ENCODE peak calls at places on chromosomes 7 and 10, in seven cellular contexts. One of them, this sample, is unnamed.

GRCh38 chr7:42671627-42672026 is 240.2 kb downstream of the C7orf25 start:
- DNase-seq in bronchial epithelial cell: peak
- DNase-seq in tibial nerve: no peak
- DNase-seq in smooth muscle cell of the brain vasculature: no peak
- DNase-seq in HCEC 1CT: peak
- DNase-seq in mammary epithelial cell: peak
- DNase-seq in HuH-7: no peak
- DNase-seq in this sample: no peak

GRCh38 chr7:38840736-38841460 is 68.1 kb downstream of the VPS41 start:
- DNase-seq in bronchial epithelial cell: peak
- DNase-seq in tibial nerve: no peak
- DNase-seq in smooth muscle cell of the brain vasculature: no peak
- DNase-seq in HCEC 1CT: peak
- DNase-seq in mammary epithelial cell: peak
- DNase-seq in HuH-7: no peak
- DNase-seq in this sample: no peak

GRCh38 chr7:42549866-42550485 is 313.0 kb upstream of the GLI3 start:
- DNase-seq in bronchial epithelial cell: peak
- DNase-seq in tibial nerve: no peak
- DNase-seq in smooth muscle cell of the brain vasculature: no peak
- DNase-seq in HCEC 1CT: no peak
- DNase-seq in mammary epithelial cell: peak
- DNase-seq in HuH-7: no peak
- DNase-seq in this sample: no peak

GRCh38 chr10:132101529-132101928 is 35.8 kb downstream of the JAKMIP3 start:
- DNase-seq in bronchial epithelial cell: no peak
- DNase-seq in tibial nerve: no peak
- DNase-seq in smooth muscle cell of the brain vasculature: no peak
- DNase-seq in HCEC 1CT: no peak
- DNase-seq in mammary epithelial cell: no peak
- DNase-seq in HuH-7: no peak
- DNase-seq in this sample: no peak

GRCh38 chr7:1798191-1798590 is 128.1 kb downstream of the ELFN1 start:
- DNase-seq in bronchial epithelial cell: no peak
- DNase-seq in tibial nerve: no peak
- DNase-seq in smooth muscle cell of the brain vasculature: no peak
- DNase-seq in HCEC 1CT: no peak
- DNase-seq in mammary epithelial cell: no peak
- DNase-seq in HuH-7: no peak
- DNase-seq in this sample: no peak

GRCh38 chr7:140209866-140210609 is 33.3 kb upstream of the KDM7A start:
- DNase-seq in bronchial epithelial cell: no peak
- DNase-seq in tibial nerve: no peak
- DNase-seq in smooth muscle cell of the brain vasculature: no peak
- DNase-seq in HCEC 1CT: no peak
- DNase-seq in mammary epithelial cell: no peak
- DNase-seq in HuH-7: no peak
- DNase-seq in this sample: no peak

GRCh38 chr10:71974489-71975011 is 10.4 kb downstream of the CHST3 start:
- DNase-seq in bronchial epithelial cell: peak
- DNase-seq in tibial nerve: no peak
- DNase-seq in smooth muscle cell of the brain vasculature: no peak
- DNase-seq in HCEC 1CT: peak
- DNase-seq in mammary epithelial cell: peak
- DNase-seq in HuH-7: no peak
- DNase-seq in this sample: peak

GRCh38 chr7:5423844-5424688 is 432 bp upstream of the TNRC18 start:
- DNase-seq in bronchial epithelial cell: peak
- DNase-seq in tibial nerve: peak
- DNase-seq in smooth muscle cell of the brain vasculature: peak
- DNase-seq in HCEC 1CT: peak
- DNase-seq in mammary epithelial cell: peak
- DNase-seq in HuH-7: peak
- DNase-seq in this sample: peak

GRCh38 chr10:111504376-111504775 is 427.5 kb downstream of the ADRA2A start:
- DNase-seq in bronchial epithelial cell: no peak
- DNase-seq in tibial nerve: no peak
- DNase-seq in smooth muscle cell of the brain vasculature: no peak
- DNase-seq in HCEC 1CT: no peak
- DNase-seq in mammary epithelial cell: no peak
- DNase-seq in HuH-7: no peak
- DNase-seq in this sample: no peak

GRCh38 chr7:47571355-47572100 is 10.4 kb downstream of the TNS3 start:
- DNase-seq in bronchial epithelial cell: peak
- DNase-seq in tibial nerve: no peak
- DNase-seq in smooth muscle cell of the brain vasculature: peak
- DNase-seq in HCEC 1CT: no peak
- DNase-seq in mammary epithelial cell: peak
- DNase-seq in HuH-7: no peak
- DNase-seq in this sample: peak

GRCh38 chr10:132899054-132899750 is 43.2 kb downstream of the CFAP46 start:
- DNase-seq in bronchial epithelial cell: no peak
- DNase-seq in tibial nerve: no peak
- DNase-seq in smooth muscle cell of the brain vasculature: no peak
- DNase-seq in HCEC 1CT: no peak
- DNase-seq in mammary epithelial cell: no peak
- DNase-seq in HuH-7: no peak
- DNase-seq in this sample: no peak

GRCh38 chr7:65390588-65390987 is 16.9 kb downstream of the ZNF92 start:
- DNase-seq in bronchial epithelial cell: no peak
- DNase-seq in tibial nerve: no peak
- DNase-seq in smooth muscle cell of the brain vasculature: no peak
- DNase-seq in HCEC 1CT: no peak
- DNase-seq in mammary epithelial cell: no peak
- DNase-seq in HuH-7: peak
- DNase-seq in this sample: no peak

GRCh38 chr7:77995717-77996116 is 197.1 kb downstream of the PHTF2 start:
- DNase-seq in bronchial epithelial cell: no peak
- DNase-seq in tibial nerve: no peak
- DNase-seq in smooth muscle cell of the brain vasculature: no peak
- DNase-seq in HCEC 1CT: no peak
- DNase-seq in mammary epithelial cell: no peak
- DNase-seq in HuH-7: no peak
- DNase-seq in this sample: no peak

GRCh38 chr10:110274629-110275028 is 30.1 kb downstream of the SMNDC1 start:
- DNase-seq in bronchial epithelial cell: no peak
- DNase-seq in tibial nerve: no peak
- DNase-seq in smooth muscle cell of the brain vasculature: no peak
- DNase-seq in HCEC 1CT: no peak
- DNase-seq in mammary epithelial cell: no peak
- DNase-seq in HuH-7: no peak
- DNase-seq in this sample: no peak

GRCh38 chr10:86523348-86523747 is 1.8 kb upstream of the WAPL start:
- DNase-seq in bronchial epithelial cell: no peak
- DNase-seq in tibial nerve: no peak
- DNase-seq in smooth muscle cell of the brain vasculature: no peak
- DNase-seq in HCEC 1CT: peak
- DNase-seq in mammary epithelial cell: peak
- DNase-seq in HuH-7: no peak
- DNase-seq in this sample: peak

GRCh38 chr10:69512901-69513300 is 60.3 kb downstream of the NEUROG3 start:
- DNase-seq in bronchial epithelial cell: peak
- DNase-seq in tibial nerve: no peak
- DNase-seq in smooth muscle cell of the brain vasculature: no peak
- DNase-seq in HCEC 1CT: no peak
- DNase-seq in mammary epithelial cell: peak
- DNase-seq in HuH-7: no peak
- DNase-seq in this sample: no peak

GRCh38 chr10:72353028-72353962 is 1.4 kb downstream of the DNAJB12 start:
- DNase-seq in bronchial epithelial cell: peak
- DNase-seq in tibial nerve: no peak
- DNase-seq in smooth muscle cell of the brain vasculature: no peak
- DNase-seq in HCEC 1CT: peak
- DNase-seq in mammary epithelial cell: peak
- DNase-seq in HuH-7: peak
- DNase-seq in this sample: peak

GRCh38 chr10:33117816-33118215 is 159.8 kb upstream of the ITGB1 start:
- DNase-seq in bronchial epithelial cell: no peak
- DNase-seq in tibial nerve: no peak
- DNase-seq in smooth muscle cell of the brain vasculature: no peak
- DNase-seq in HCEC 1CT: no peak
- DNase-seq in mammary epithelial cell: no peak
- DNase-seq in HuH-7: no peak
- DNase-seq in this sample: no peak

GRCh38 chr7:111931016-111931517 is 275.1 kb downstream of the DOCK4 start:
- DNase-seq in bronchial epithelial cell: peak
- DNase-seq in tibial nerve: no peak
- DNase-seq in smooth muscle cell of the brain vasculature: no peak
- DNase-seq in HCEC 1CT: peak
- DNase-seq in mammary epithelial cell: peak
- DNase-seq in HuH-7: peak
- DNase-seq in this sample: no peak

GRCh38 chr7:26865094-26865388 is 651 bp upstream of the SKAP2 start:
- DNase-seq in bronchial epithelial cell: no peak
- DNase-seq in tibial nerve: no peak
- DNase-seq in smooth muscle cell of the brain vasculature: no peak
- DNase-seq in HCEC 1CT: no peak
- DNase-seq in mammary epithelial cell: no peak
- DNase-seq in HuH-7: peak
- DNase-seq in this sample: no peak

GRCh38 chr10:124359336-124359832 is 59.3 kb downstream of the OAT start:
- DNase-seq in bronchial epithelial cell: peak
- DNase-seq in tibial nerve: no peak
- DNase-seq in smooth muscle cell of the brain vasculature: no peak
- DNase-seq in HCEC 1CT: no peak
- DNase-seq in mammary epithelial cell: no peak
- DNase-seq in HuH-7: no peak
- DNase-seq in this sample: no peak